ENCODE peak calls at places on chromosomes 4 and X, in four cellular contexts. E is HCT116; K is CD8-positive, alpha-beta T cell; P is heart left ventricle. W is an unnamed sample. For H3K4me1, H3K9me3 and H3K36me3, the result is how much of the 10 kb centered on the place peaks cover.

GRCh38 chr4:166044871-166045270 is 171.8 kb downstream of the TLL1 start:
- DNase-seq in E (no peak), K (no peak), P (no peak), W (no peak)

GRCh38 chr4:74311696-74312313 is 3.5 kb downstream of the EPGN start:
- DNase-seq in E (peak), K (no peak), P (no peak), W (no peak)

GRCh38 chr4:55733874-55734437 is 85.6 kb upstream of the EXOC1L start:
- DNase-seq in E (peak), K (no peak), P (peak), W (no peak)

GRCh38 chrX:124023838-124024238 is 62.3 kb downstream of the STAG2 start:
- DNase-seq in E (no peak), K (no peak), P (no peak), W (no peak)

GRCh38 chrX:12548341-12548740 is 242.9 kb upstream of the PRPS2 start:
- DNase-seq in E (no peak), K (no peak), P (no peak), W (no peak)

GRCh38 chr4:1414831-1415680 is 8.8 kb upstream of the NKX1-1 start:
- DNase-seq in E (no peak), K (no peak), P (no peak), W (no peak)

GRCh38 chr4:146522862-146523205 is 1.1 kb upstream of the SLC10A7 start:
- DNase-seq in E (no peak), K (no peak), P (no peak), W (no peak)

GRCh38 chr4:680931-681645 is 6.7 kb downstream of the MYL5 start:
- DNase-seq in E (no peak), K (peak), P (peak), W (no peak)

GRCh38 chrX:24498975-24499374 is 33.9 kb downstream of the PDK3 start:
- DNase-seq in E (no peak), K (no peak), P (no peak), W (no peak)

GRCh38 chrX:1657367-1658082 is 42.7 kb downstream of the ASMT start:
- DNase-seq in E (no peak), K (peak), P (no peak), W (no peak)

GRCh38 chr4:95415346-95415771 is 133.4 kb downstream of the UNC5C start:
- DNase-seq in E (no peak), K (no peak), P (no peak), W (no peak)

GRCh38 chrX:115539841-115540240 is 21.1 kb upstream of the PLS3 start:
- DNase-seq in E (no peak), K (no peak), P (no peak), W (no peak)

GRCh38 chr4:148214529-148215166 is 227.6 kb downstream of the NR3C2 start:
- DNase-seq in E (no peak), K (no peak), P (peak), W (no peak)

GRCh38 chr4:126957555-126958440 is 675.0 kb upstream of the INTU start:
- DNase-seq in E (no peak), K (no peak), P (no peak), W (no peak)

GRCh38 chr4:81343536-81343935 is 128.2 kb downstream of the RASGEF1B start:
- DNase-seq in E (no peak), K (no peak), P (no peak), W (no peak)

GRCh38 chr4:186191266-186192067 is at the start of gene CYP4V2:
- DNase-seq in E (peak), K (peak), P (peak), W (no peak)

GRCh38 chr4:174714393-174715211 is 114.4 kb downstream of the GLRA3 start:
- DNase-seq in E (peak), K (no peak), P (peak), W (no peak)

GRCh38 chrX:9197231-9197630 is 163.3 kb upstream of the FAM9B start:
- DNase-seq in E (no peak), K (no peak), P (no peak), W (no peak)

GRCh38 chr4:174702974-174703478 is 126.0 kb downstream of the GLRA3 start:
- DNase-seq in E (no peak), K (no peak), P (no peak), W (no peak)

GRCh38 chr4:74661427-74662171 is 132.7 kb downstream of the BTC start:
- DNase-seq in E (no peak), K (no peak), P (no peak), W (no peak)

GRCh38 chr4:70734168-70734954 is 12.6 kb downstream of the RUFY3 start:
- DNase-seq in E (no peak), K (peak), P (no peak), W (no peak)

GRCh38 chr4:102358128-102358527 is 12.8 kb upstream of the SLC39A8 start:
- DNase-seq in E (no peak), K (no peak), P (no peak), W (no peak)

GRCh38 chr4:147733614-147734344 is 1.9 kb downstream of the ARHGAP10 start:
- DNase-seq in E (no peak), K (no peak), P (peak), W (no peak)

GRCh38 chrX:75155454-75155829 is 641 bp downstream of the ABCB7 start:
- DNase-seq in E (no peak), K (no peak), P (no peak), W (no peak)

GRCh38 chr4:110733901-110734300 is 111.0 kb upstream of the PITX2 start:
- DNase-seq in E (no peak), K (no peak), P (no peak), W (no peak)

GRCh38 chr4:126604273-126604867 is 1028.4 kb upstream of the INTU start:
- DNase-seq in E (peak), K (no peak), P (no peak), W (no peak)

GRCh38 chrX:40006025-40007017 is 91.4 kb downstream of the BCOR start:
- DNase-seq in E (no peak), K (no peak), P (peak), W (no peak)

GRCh38 chr4:128590034-128590740 is 219.3 kb upstream of the JADE1 start:
- DNase-seq in E (no peak), K (no peak), P (no peak), W (no peak)

GRCh38 chrX:107272431-107272921 is 66.1 kb downstream of the DNAAF6 start:
- DNase-seq in E (no peak), K (no peak), P (no peak), W (no peak)

GRCh38 chr4:36244257-36245084 is at the start of gene ARAP2:
- DNase-seq in E (peak), K (peak), P (peak), W (no peak)

GRCh38 chrX:21374163-21374993 is at the start of gene CNKSR2:
- DNase-seq in E (no peak), K (peak), P (peak), W (no peak)

GRCh38 chrX:119990995-119991787 is 47.6 kb upstream of the NKAP start:
- DNase-seq in E (no peak), K (no peak), P (no peak), W (no peak)

GRCh38 chrX:75067931-75068330 is 88.2 kb downstream of the ABCB7 start:
- DNase-seq in E (no peak), K (no peak), P (no peak), W (no peak)

GRCh38 chrX:56248492-56248891 is 16.3 kb downstream of the KLF8 start:
- DNase-seq in E (peak), K (peak), P (peak), W (no peak)

GRCh38 chrX:153814591-153815315 is 15.6 kb downstream of the PDZD4 start:
- DNase-seq in E (no peak), K (no peak), P (no peak), W (no peak)

GRCh38 chr4:170675568-170676262 is 586.0 kb upstream of the AADAT start:
- DNase-seq in E (no peak), K (no peak), P (no peak), W (no peak)

GRCh38 chr4:3878678-3879077 is 112.5 kb downstream of the ADRA2C start:
- DNase-seq in E (no peak), K (no peak), P (no peak), W (no peak)

GRCh38 chr4:158769175-158769831 is 477 bp downstream of the FNIP2 start:
- DNase-seq in E (no peak), K (peak), P (peak), W (no peak)

GRCh38 chr4:158766419-158767044 is 2.3 kb upstream of the FNIP2 start:
- DNase-seq in E (no peak), K (no peak), P (no peak), W (no peak)

GRCh38 chr4:158771776-158772175 is 3.0 kb downstream of the FNIP2 start:
- DNase-seq in E (no peak), K (no peak), P (no peak), W (no peak)

GRCh38 chr4:158770671-158771070 is 1.8 kb downstream of the FNIP2 start:
- DNase-seq in E (no peak), K (no peak), P (no peak), W (no peak)

DNA sequence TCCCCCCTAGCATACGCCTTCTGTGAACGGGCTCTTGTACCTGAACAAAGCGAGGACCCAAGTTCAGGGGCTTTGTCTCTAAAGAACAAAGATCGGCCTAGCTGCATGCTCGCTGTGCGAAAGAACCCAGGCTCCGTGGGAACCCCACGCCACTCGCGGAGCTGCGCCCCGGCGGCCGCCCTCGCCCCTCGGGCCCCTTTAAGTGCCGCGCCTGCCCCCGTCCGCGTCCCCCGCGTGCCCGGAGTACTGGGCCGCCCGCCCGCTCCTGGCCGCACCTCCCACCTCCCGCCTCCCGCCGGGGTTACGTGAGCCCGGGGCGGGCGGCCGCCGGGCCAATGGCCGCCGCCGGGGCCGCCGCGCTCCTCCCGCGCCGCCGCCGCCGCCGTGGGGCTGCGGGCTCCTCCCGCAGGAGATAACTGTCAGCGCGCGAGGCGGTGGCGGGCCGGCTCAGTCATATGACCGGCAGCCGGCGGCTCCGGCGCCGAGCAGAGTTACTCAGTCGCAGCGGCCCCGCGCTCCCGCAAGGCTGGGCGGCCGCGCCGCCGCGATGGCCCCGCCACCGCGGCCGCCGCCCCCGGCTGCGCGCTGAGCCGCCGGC is at the start of gene FNIP2:
- DNase-seq in E (peak), K (peak), P (peak), W (peak)
- H3K4me1 ChIP-seq in E (under half), K (under half), P (under half), W (under half)

DNA sequence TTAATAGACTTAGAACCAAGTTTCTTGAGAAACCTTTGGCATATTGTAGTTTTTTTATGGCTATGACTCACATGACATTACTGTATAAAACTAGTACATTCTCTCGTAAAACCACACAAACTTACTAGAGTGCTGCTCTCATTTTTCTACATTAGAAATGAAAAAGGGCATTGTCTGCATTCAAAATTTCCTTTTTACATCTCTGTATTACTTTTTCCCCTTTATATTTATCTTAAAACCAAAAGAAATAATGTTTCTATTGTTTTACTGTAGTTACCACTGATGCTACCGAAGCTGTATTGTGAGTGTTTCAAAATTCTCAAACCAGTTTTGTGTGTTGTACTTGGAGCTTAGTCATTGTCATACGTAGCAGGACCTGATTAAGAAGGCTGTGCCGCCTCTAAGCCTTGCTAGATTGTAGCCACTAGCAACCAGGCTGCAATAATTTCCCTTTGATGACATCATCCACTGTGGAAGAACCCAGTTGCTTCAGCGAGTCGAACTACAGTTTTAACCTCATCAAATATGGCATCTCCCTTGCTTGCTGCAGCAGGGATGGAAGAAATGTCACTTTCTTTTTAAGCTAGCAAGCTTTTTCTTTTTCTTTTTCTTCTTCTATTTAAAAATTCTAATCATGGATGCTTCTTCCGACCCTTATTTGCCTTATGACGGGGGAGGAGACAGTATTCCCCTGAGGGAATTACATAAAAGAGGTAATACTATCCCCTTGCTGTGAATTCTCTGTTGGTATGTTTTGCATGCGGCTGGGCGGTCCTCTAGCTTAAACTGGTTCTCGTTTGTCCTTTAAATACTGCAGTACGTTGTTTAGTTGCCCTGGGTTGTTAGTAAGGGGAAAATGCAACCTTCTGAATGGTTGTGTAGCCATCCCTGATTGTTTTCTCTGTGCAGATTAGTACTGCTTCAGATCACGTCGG is 39.6 kb downstream of the CLCN3 start:
- DNase-seq in E (peak), K (peak), P (peak), W (peak)
- H3K9me3 ChIP-seq in E (under half), K (under half), P (under half), W (under half)

GRCh38 chrX:31546130-31546529 is 474.3 kb upstream of the FTHL17 start:
- DNase-seq in E (no peak), K (no peak), P (no peak), W (no peak)

GRCh38 chrX:31547816-31548215 is 476.0 kb upstream of the FTHL17 start:
- DNase-seq in E (no peak), K (no peak), P (no peak), W (no peak)

GRCh38 chrX:31543565-31544125 is 471.8 kb upstream of the FTHL17 start:
- DNase-seq in E (no peak), K (no peak), P (no peak), W (no peak)

GRCh38 chrX:31547416-31547815 is 475.6 kb upstream of the FTHL17 start:
- DNase-seq in E (no peak), K (no peak), P (no peak), W (no peak)

DNA sequence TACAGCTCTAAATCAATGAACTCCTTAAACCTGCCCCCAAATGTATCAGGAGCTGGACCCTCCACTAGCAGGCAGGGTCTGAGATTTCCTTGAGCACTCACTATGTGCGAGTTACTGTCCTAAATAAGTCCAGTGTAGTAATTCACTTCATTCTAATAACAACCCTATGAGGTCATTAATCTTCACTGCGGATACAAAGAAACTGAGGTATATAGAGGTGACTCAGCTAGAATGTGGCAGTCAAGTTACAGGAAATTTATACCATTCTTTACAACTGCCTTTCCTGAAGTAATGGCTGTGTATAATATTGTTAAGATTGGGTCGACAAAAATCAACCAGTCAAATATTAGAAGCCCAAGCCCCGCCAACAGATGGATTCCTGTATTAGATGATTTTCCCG is 473.9 kb upstream of the FTHL17 start:
- DNase-seq in E (no peak), K (no peak), P (no peak), W (no peak)
- H3K36me3 ChIP-seq in E (under half), K (under half), P (under half), W (under half)

GRCh38 chr4:11628093-11628725 is 199.5 kb upstream of the HS3ST1 start:
- DNase-seq in E (peak), K (no peak), P (no peak), W (no peak)
- H3K4me1 ChIP-seq in E (half or more), K (under half), P (under half), W (under half)

DNA sequence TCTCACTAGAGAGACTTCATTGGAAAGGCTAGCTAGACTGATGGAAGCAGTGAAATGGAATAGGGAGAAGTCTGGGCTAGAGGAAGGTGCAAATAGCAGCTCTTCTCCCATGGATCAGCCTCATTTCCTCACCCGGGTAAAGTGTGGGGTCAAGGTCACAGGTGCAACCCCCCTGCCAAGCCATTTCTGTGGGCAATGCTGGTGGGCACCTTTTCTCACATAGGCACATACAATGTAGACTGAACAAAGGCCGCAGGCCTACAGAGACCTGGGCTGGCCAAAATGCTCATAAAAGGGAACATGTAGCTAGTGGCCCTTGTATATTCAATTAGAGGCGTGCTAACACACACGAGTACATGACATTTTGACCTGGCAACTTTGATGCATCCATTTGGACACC is 71.5 kb upstream of the EFNB1 start:
- DNase-seq in E (no peak), K (no peak), P (no peak), W (no peak)
- H3K9me3 ChIP-seq in E (under half), K (under half), P (under half), W (under half)

DNA sequence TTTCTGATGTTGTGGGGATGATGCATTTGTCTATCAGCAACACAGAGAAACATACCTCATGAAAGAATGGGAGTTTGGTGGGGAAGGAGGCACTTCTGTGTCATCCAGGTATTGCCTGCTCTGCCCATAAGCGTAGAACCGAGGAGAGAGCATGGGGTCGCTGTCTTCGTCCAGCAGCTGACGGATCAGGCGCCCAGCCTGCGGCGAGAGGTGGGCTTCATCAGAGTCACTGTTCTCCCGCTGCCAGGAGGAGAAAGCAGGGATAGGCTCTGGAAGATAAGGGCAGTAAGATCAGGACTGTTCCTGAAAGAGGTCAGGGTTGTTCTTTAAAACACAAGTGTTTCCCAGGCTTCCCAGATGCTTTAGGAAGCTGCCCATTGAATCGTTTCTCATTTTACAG is 52.7 kb upstream of the NAP1L5 start:
- DNase-seq in E (no peak), K (no peak), P (no peak), W (no peak)
- H3K36me3 ChIP-seq in E (under half), K (under half), P (half or more), W (under half)

DNA sequence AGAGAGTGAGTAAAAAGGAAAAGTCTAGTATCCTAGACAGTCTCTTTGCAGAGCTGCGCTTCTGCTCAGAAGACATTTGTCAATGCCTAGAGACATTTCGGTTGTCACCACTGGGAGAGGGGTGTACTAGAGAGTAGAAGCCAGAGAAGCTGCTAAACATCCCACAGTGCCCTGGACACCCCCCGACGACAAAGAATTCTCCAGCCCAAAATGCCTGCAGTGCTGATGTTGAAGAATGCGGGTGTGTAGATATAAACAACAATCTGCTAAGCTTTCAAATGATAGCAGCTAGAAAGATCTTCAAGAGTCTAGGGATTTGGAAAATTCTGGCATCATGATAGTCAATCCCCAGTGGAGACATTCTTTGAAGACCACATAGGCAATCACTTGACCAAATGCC is 90.1 kb downstream of the PALLD start:
- DNase-seq in E (no peak), K (no peak), P (no peak), W (no peak)
- H3K4me1 ChIP-seq in E (half or more), K (under half), P (under half), W (under half)

DNA sequence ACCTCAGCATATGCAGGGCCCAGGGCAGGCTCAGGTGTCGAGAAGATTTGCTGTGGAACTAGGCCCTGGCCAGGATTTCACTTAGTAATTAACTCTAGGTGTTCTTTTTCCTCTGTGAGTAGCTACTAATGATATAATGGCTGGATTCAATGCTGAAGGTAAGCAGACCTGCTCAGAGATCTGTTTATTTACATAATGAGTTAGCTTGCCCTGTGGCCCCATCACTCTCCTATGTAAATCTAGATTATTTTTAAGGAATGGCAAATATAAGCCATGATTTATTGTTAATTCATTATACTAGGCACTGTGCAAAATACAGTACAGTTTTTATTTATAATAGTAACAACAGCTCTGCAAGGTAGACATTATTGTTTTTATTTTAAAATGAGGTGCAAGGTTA is 117.2 kb downstream of the IRF2 start:
- DNase-seq in E (no peak), K (no peak), P (no peak), W (no peak)
- H3K9me3 ChIP-seq in E (under half), K (under half), P (under half), W (under half)

GRCh38 chr4:183688216-183688615 is 29.1 kb downstream of the TRAPPC11 start:
- DNase-seq in E (no peak), K (no peak), P (no peak), W (no peak)
- H3K36me3 ChIP-seq in E (under half), K (under half), P (half or more), W (under half)

W was measured in thoracic aorta.